ENCODE peak calls at places on chromosomes 5 and 9, in eight cellular contexts. K is dorsolateral prefrontal cortex, L is A549, T is cardiac muscle cell, F is GM10248, W is progenitor cell of endocrine pancreas, V is GM12865, X is OCI-LY7. C is an unnamed sample.

GRCh38 chr5:76634661-76635060 is 11.5 kb upstream of the F2RL2 start:
- DNase-seq in L (no peak), F (no peak), K (no peak), T (no peak), W (no peak), V (no peak), X (no peak), C (no peak)

GRCh38 chr9:27626629-27627564 is 53.6 kb upstream of the C9orf72 start:
- DNase-seq in K (no peak), V (no peak), W (no peak), L (no peak), F (no peak), T (peak), X (no peak), C (no peak)

GRCh38 chr5:62691946-62692345 is 113.3 kb downstream of the LRRC70 start:
- DNase-seq in K (no peak), F (no peak), L (no peak), T (no peak), X (no peak), V (no peak), W (no peak), C (no peak)

GRCh38 chr5:83745821-83746220 is 25.2 kb upstream of the HAPLN1 start:
- DNase-seq in F (no peak), L (no peak), X (no peak), V (no peak), W (no peak), T (no peak), K (no peak), C (no peak)

GRCh38 chr9:100425758-100426157 is 1.2 kb upstream of the MSANTD3 start:
- DNase-seq in W (no peak), L (no peak), F (no peak), T (no peak), X (no peak), K (no peak), V (no peak), C (no peak)

GRCh38 chr9:130549093-130549735 is 30.2 kb upstream of the FUBP3 start:
- DNase-seq in X (peak), K (no peak), F (no peak), W (no peak), V (peak), T (no peak), L (peak), C (no peak)

GRCh38 chr5:31944683-31945445 is 229.3 kb downstream of the GOLPH3 start:
- DNase-seq in T (no peak), F (no peak), K (no peak), V (no peak), L (no peak), X (no peak), W (no peak), C (no peak)

GRCh38 chr5:57069115-57069835 is 104.6 kb upstream of the GPBP1 start:
- DNase-seq in V (no peak), X (no peak), K (no peak), F (no peak), L (no peak), T (no peak), W (no peak), C (no peak)

GRCh38 chr5:179060116-179061008 is at the start of gene ZNF354C:
- DNase-seq in L (peak), T (peak), W (peak), X (no peak), K (peak), F (peak), V (no peak), C (peak)

GRCh38 chr9:136742640-136743391 is at the start of gene LCN10:
- DNase-seq in W (peak), L (no peak), F (no peak), K (no peak), V (no peak), T (peak), X (no peak), C (no peak)

GRCh38 chr5:166377756-166378155 is 1913.7 kb upstream of the WWC1 start:
- DNase-seq in F (no peak), X (no peak), K (no peak), T (no peak), L (no peak), W (no peak), V (no peak), C (no peak)

GRCh38 chr5:166379515-166379914 is 1911.9 kb upstream of the WWC1 start:
- DNase-seq in W (no peak), V (no peak), K (no peak), F (no peak), X (no peak), T (no peak), L (no peak), C (no peak)

GRCh38 chr5:166382031-166382430 is 1909.4 kb upstream of the WWC1 start:
- DNase-seq in W (no peak), V (no peak), T (no peak), X (no peak), L (no peak), K (no peak), F (no peak), C (no peak)
- TF ChIP-seq CTCF in W (no peak), V (no peak), T (no peak), X (no peak), L (no peak), K (no peak), F (no peak), C (no peak)

GRCh38 chr5:173557123-173557903 is 59.1 kb downstream of the BOD1 start:
- DNase-seq in L (no peak), T (no peak), X (no peak), W (no peak), F (no peak), K (peak), V (no peak), C (no peak)

GRCh38 chr5:173554989-173555705 is 61.3 kb downstream of the BOD1 start:
- DNase-seq in W (no peak), F (no peak), T (no peak), K (peak), L (no peak), X (no peak), V (no peak), C (no peak)

GRCh38 chr5:173550641-173551040 is 65.8 kb downstream of the BOD1 start:
- DNase-seq in K (no peak), X (no peak), V (no peak), L (no peak), W (no peak), T (no peak), F (no peak), C (no peak)

GRCh38 chr5:173554038-173554955 is 62.2 kb downstream of the BOD1 start:
- DNase-seq in K (no peak), L (no peak), F (no peak), V (no peak), T (no peak), X (no peak), W (no peak), C (no peak)

GRCh38 chr5:173556142-173557028 is 60.1 kb downstream of the BOD1 start:
- DNase-seq in W (no peak), V (no peak), L (no peak), K (no peak), F (no peak), T (no peak), X (no peak), C (no peak)
- TF ChIP-seq CTCF in W (no peak), V (no peak), L (peak), K (no peak), F (no peak), T (no peak), X (no peak), C (no peak)

GRCh38 chr5:60295423-60295822 is 401.9 kb upstream of the PDE4D start:
- DNase-seq in W (no peak), T (peak), X (peak), K (peak), L (peak), F (peak), V (peak), C (no peak)
- TF ChIP-seq CTCF in W (peak), T (peak), X (peak), K (peak), L (peak), F (peak), V (peak), C (peak)

GRCh38 chr5:10145922-10146321 is 103.8 kb downstream of the ATPSCKMT start:
- DNase-seq in L (peak), K (no peak), X (peak), F (no peak), V (peak), T (no peak), W (no peak), C (no peak)
- TF ChIP-seq CTCF in L (peak), K (peak), X (peak), F (peak), V (peak), T (peak), W (peak), C (peak)

GRCh38 chr5:75588666-75589065 is 22.6 kb upstream of the ANKDD1B start:
- DNase-seq in V (no peak), X (no peak), F (no peak), L (no peak), T (no peak), K (no peak), W (no peak), C (no peak)

GRCh38 chr5:75584641-75585040 is 26.6 kb upstream of the ANKDD1B start:
- DNase-seq in T (no peak), F (no peak), L (no peak), V (no peak), K (no peak), W (no peak), X (no peak), C (no peak)
- TF ChIP-seq CTCF in T (peak), F (no peak), L (peak), V (no peak), K (no peak), W (peak), X (peak), C (peak)

DNA sequence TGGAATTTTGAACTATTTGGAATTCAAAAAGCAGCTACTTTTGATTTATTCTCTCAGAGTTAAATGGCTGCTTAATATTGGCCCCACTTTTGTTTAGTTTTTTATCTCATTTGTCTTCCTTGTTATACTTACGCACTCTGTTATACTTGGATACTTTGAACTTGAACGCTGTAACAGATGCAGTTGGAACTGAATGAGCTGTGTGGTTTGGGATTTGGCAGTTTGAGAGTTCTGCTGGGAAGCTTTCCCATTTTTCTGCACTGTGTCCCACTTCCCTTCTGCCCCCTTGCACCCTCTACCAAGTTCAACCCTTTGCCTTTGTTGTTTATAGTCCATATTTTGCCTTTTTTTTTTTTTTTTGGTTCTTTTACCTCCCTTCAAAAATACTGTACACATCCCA is 3.8 kb downstream of the RHOBTB3 start:
- DNase-seq in V (no peak), X (no peak), W (no peak), K (no peak), L (no peak), T (no peak), F (no peak), C (no peak)
- TF ChIP-seq CTCF in V (no peak), X (no peak), W (no peak), K (no peak), L (no peak), T (no peak), F (no peak), C (no peak)

GRCh38 chr5:174410716-174411512 is 313.5 kb upstream of the MSX2 start:
- DNase-seq in X (no peak), T (no peak), F (no peak), V (no peak), K (no peak), W (no peak), L (peak), C (no peak)

GRCh38 chr5:174409971-174410370 is 314.4 kb upstream of the MSX2 start:
- DNase-seq in W (no peak), L (no peak), T (no peak), V (no peak), X (no peak), F (no peak), K (no peak), C (no peak)

GRCh38 chr5:174412374-174412773 is 312.0 kb upstream of the MSX2 start:
- DNase-seq in V (no peak), L (no peak), T (no peak), X (no peak), K (no peak), W (no peak), F (no peak), C (no peak)

GRCh38 chr5:174411513-174411819 is 312.9 kb upstream of the MSX2 start:
- DNase-seq in L (no peak), X (no peak), K (no peak), T (no peak), F (no peak), W (no peak), V (no peak), C (no peak)

GRCh38 chr5:174409070-174409469 is 315.3 kb upstream of the MSX2 start:
- DNase-seq in F (no peak), T (no peak), K (no peak), V (no peak), X (no peak), W (no peak), L (no peak), C (no peak)
- TF ChIP-seq CTCF in F (no peak), T (peak), K (no peak), V (peak), X (peak), W (peak), L (peak), C (peak)

C was measured in osteocyte.